ENCODE peak calls at places on chromosomes 11 and 22, in five cellular contexts. C is left kidney; U is renal cortical epithelial cell; Y is foreskin fibroblast; L is activated naive CD8-positive, alpha-beta T cell treated with anti-CD3 and anti-CD28 coated beads for 36 hours. N is an unnamed sample.
A peak's percentile ranks its signal among the peaks of the same experiment; 100 is the strongest.

GRCh38 chr22:44957267-44957905 is 52.4 kb downstream of the PHF21B start:
- DNase-seq in C (peak; percentile 65), U (no peak), Y (no peak), L (no peak), N (no peak)

GRCh38 chr11:70159612-70160570 is 43.2 kb upstream of the FADD start:
- DNase-seq in C (no peak), U (peak; percentile 18), Y (peak; percentile 3), L (no peak), N (no peak)

GRCh38 chr11:1193326-1194230 is 29.3 kb upstream of the MUC5B start:
- DNase-seq in C (no peak), U (no peak), Y (no peak), L (no peak), N (no peak)

GRCh38 chr11:48005133-48005532 is 24.8 kb downstream of the PTPRJ start:
- DNase-seq in C (no peak), U (peak; percentile 54), Y (no peak), L (peak; percentile 42), N (no peak)

GRCh38 chr11:93986716-93987115 is 34.4 kb upstream of the HEPHL1 start:
- DNase-seq in C (no peak), U (peak; percentile 92), Y (no peak), L (no peak), N (no peak)

GRCh38 chr11:72393303-72393702 is 41.0 kb downstream of the CLPB start:
- DNase-seq in C (no peak), U (no peak), Y (no peak), L (no peak), N (no peak)

GRCh38 chr11:61621917-61622585 is 41.2 kb upstream of the SYT7 start:
- DNase-seq in C (no peak), U (no peak), Y (no peak), L (no peak), N (no peak)

GRCh38 chr22:17562906-17563870 is at the start of gene SLC25A18:
- DNase-seq in C (peak; percentile 79), U (peak; percentile 61), Y (no peak), L (no peak), N (peak; percentile 29)

GRCh38 chr22:45171830-45172229 is 8.1 kb downstream of the NUP50 start:
- DNase-seq in C (no peak), U (no peak), Y (no peak), L (no peak), N (no peak)

GRCh38 chr11:124672531-124673215 is 866 bp downstream of the SIAE start:
- DNase-seq in C (no peak), U (no peak), Y (no peak), L (no peak), N (no peak)

GRCh38 chr22:17097701-17098100 is 12.9 kb downstream of the IL17RA start:
- DNase-seq in C (no peak), U (no peak), Y (no peak), L (no peak), N (no peak)